ENCODE peak calls at places on chromosomes 12 and 14, in four cellular contexts. F, Y, O and Q are unnamed samples. For H3K4me1, the result is how much of the 10 kb centered on the place peaks cover.

GRCh38 chr14:59870277-59871165 is at the start of gene RTN1:
- DNase-seq in F (peak), Y (peak), O (peak), Q (peak)

GRCh38 chr12:89162704-89163261 is 189.5 kb downstream of the DUSP6 start:
- DNase-seq in F (peak), Y (peak), O (peak), Q (no peak)

GRCh38 chr12:132285991-132286681 is 43.3 kb downstream of the GALNT9 start:
- DNase-seq in F (peak), Y (peak), O (peak), Q (peak)

GRCh38 chr14:57865066-57865449 is 834 bp downstream of the SLC35F4 start:
- DNase-seq in F (no peak), Y (no peak), O (no peak), Q (peak)

GRCh38 chr12:12476836-12477531 is 85.7 kb downstream of the DUSP16 start:
- DNase-seq in F (no peak), Y (no peak), O (no peak), Q (no peak)

GRCh38 chr12:52271157-52271556 is 3.3 kb upstream of the KRT86 start:
- DNase-seq in F (no peak), Y (peak), O (peak), Q (no peak)

GRCh38 chr14:75202671-75203070 is 26.3 kb upstream of the TMED10 start:
- DNase-seq in F (no peak), Y (no peak), O (no peak), Q (no peak)

GRCh38 chr12:128792398-128792797 is 31.4 kb downstream of the SLC15A4 start:
- DNase-seq in F (no peak), Y (no peak), O (no peak), Q (peak)

GRCh38 chr14:97233319-97233980 is 436.3 kb downstream of the VRK1 start:
- DNase-seq in F (no peak), Y (no peak), O (no peak), Q (no peak)

GRCh38 chr14:49946320-49947141 is 53.6 kb downstream of the ARF6 start:
- DNase-seq in F (no peak), Y (peak), O (peak), Q (peak)

GRCh38 chr14:80576401-80576800 is 365.1 kb upstream of the DIO2 start:
- DNase-seq in F (no peak), Y (no peak), O (no peak), Q (no peak)

GRCh38 chr12:110111476-110112334 is 12.5 kb upstream of the IFT81 start:
- DNase-seq in F (no peak), Y (no peak), O (no peak), Q (no peak)

GRCh38 chr12:106901276-106901675 is 54.4 kb upstream of the TMEM263 start:
- DNase-seq in F (no peak), Y (no peak), O (peak), Q (no peak)

GRCh38 chr14:104872469-104873341 is 7.6 kb downstream of the CEP170B start:
- DNase-seq in F (no peak), Y (peak), O (peak), Q (no peak)

GRCh38 chr14:91899777-91900176 is 32.4 kb upstream of the TC2N start:
- DNase-seq in F (no peak), Y (no peak), O (no peak), Q (no peak)
- H3K4me1 ChIP-seq in F (half or more), Y (under half), O (under half), Q (under half)

GRCh38 chr12:45298721-45299120 is 82.8 kb downstream of the ANO6 start:
- DNase-seq in F (no peak), Y (no peak), O (no peak), Q (no peak)
- H3K4me1 ChIP-seq in F (under half), Y (under half), O (under half), Q (under half)

GRCh38 chr14:91878274-91878673 is 10.9 kb upstream of the TC2N start:
- DNase-seq in F (no peak), Y (no peak), O (no peak), Q (no peak)

GRCh38 chr14:91877376-91877775 is 10.0 kb upstream of the TC2N start:
- DNase-seq in F (no peak), Y (no peak), O (no peak), Q (no peak)

GRCh38 chr14:91876492-91876891 is 9.2 kb upstream of the TC2N start:
- DNase-seq in F (no peak), Y (no peak), O (no peak), Q (no peak)

GRCh38 chr14:91873476-91874265 is 6.3 kb upstream of the TC2N start:
- DNase-seq in F (no peak), Y (peak), O (peak), Q (no peak)

GRCh38 chr14:91875515-91876286 is 8.4 kb upstream of the TC2N start:
- DNase-seq in F (no peak), Y (no peak), O (no peak), Q (no peak)
- H3K4me1 ChIP-seq in F (under half), Y (under half), O (under half), Q (under half)

GRCh38 chr14:68689426-68689825 is 103.4 kb downstream of the ZFP36L1 start:
- DNase-seq in F (peak), Y (no peak), O (no peak), Q (no peak)
- H3K4me1 ChIP-seq in F (under half), Y (under half), O (under half), Q (under half)

GRCh38 chr12:114917953-114918352 is 234.0 kb upstream of the TBX3 start:
- DNase-seq in F (no peak), Y (no peak), O (no peak), Q (no peak)
- H3K4me1 ChIP-seq in F (under half), Y (under half), O (under half), Q (under half)

DNA sequence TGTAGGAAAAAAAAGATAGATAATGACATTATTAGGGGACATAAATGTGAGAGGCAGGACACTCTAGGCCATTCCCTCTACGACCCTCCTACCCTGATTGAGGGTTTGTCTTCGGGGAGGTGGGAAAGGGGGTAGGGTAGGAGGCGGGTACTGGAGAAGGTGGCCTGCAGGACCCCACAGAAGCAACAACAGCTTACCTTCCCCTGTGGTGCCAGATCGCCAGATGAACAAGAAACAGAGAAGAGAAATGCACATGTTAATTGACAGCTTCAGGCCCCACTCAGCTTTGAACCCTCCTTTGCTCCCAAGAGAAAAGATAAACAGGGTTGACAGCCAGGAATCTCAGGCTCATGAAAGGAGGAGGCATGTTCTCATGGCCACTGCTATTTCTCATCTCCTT is 4.8 kb downstream of the PHB2 start:
- DNase-seq in F (no peak), Y (no peak), O (no peak), Q (no peak)
- H3K4me1 ChIP-seq in F (under half), Y (under half), O (under half), Q (under half)

DNA sequence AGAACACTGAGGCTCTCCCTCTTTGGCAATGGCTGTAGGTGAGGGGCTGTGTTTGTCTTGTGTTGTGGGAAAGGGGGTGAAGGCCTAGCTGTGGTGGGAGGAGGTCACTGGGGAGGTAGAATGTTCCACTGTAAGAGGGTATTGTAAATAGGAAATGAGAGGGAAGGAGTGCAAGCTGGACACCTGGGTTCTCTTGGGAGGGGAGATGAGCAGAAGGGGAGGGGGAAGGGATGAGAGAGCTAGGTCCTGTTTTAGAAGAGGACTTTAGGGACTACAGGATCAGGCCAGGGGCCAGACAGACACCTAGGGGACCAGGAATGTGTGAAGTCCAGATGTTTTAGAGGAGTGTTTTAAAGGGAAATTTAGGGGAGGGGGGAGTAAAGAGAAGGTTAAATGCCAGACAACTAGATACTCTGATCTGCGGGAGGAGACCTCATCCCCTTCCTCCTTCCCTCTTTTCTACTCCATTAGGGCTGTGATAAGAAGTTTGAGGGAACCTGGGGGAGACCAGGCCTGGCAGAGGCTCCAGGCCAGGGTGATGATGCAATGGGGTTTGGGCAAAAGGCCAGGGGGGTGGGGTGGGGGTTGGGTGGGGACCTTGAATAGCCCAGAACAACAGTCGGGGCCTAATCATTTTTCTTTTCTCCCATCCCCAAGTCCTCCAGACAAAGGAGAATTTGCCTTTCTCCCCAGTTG is 2.0 kb downstream of the ITGA5 start:
- DNase-seq in F (no peak), Y (peak), O (no peak), Q (no peak)
- H3K4me1 ChIP-seq in F (under half), Y (under half), O (under half), Q (under half)

GRCh38 chr12:15701721-15702156 is 87.4 kb downstream of the EPS8 start:
- DNase-seq in F (no peak), Y (peak), O (peak), Q (no peak)

GRCh38 chr12:15698377-15698867 is 90.8 kb downstream of the EPS8 start:
- DNase-seq in F (peak), Y (peak), O (no peak), Q (no peak)

GRCh38 chr12:15699886-15700285 is 89.3 kb downstream of the EPS8 start:
- DNase-seq in F (no peak), Y (no peak), O (no peak), Q (no peak)

GRCh38 chr12:15700595-15700994 is 88.6 kb downstream of the EPS8 start:
- DNase-seq in F (no peak), Y (peak), O (peak), Q (no peak)

DNA sequence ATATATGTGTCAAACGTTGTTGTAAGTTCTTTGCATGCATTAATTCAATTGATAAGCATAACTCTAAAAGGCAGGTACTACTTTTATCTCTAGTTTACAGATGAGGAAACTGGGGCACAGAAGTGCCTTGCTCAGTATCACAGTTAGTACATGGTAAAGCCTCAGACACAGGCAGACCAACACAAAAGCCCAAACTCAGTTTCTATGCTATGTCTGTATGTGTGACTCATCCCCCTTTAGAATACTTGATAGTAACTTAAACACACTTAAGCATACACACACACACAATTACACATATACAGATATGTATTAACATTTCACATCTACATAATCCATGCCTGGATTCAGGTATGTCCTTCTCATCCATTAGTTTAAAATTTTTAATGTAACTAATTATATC is 88.0 kb downstream of the EPS8 start:
- DNase-seq in F (no peak), Y (peak), O (peak), Q (no peak)
- H3K4me1 ChIP-seq in F (half or more), Y (under half), O (under half), Q (under half)

GRCh38 chr12:91037301-91037700 is 20.5 kb downstream of the KERA start:
- DNase-seq in F (no peak), Y (no peak), O (peak), Q (no peak)
- H3K4me1 ChIP-seq in F (under half), Y (under half), O (under half), Q (under half)

GRCh38 chr12:23944067-23944466 is 5.4 kb downstream of the SOX5 start:
- DNase-seq in F (no peak), Y (no peak), O (no peak), Q (no peak)

GRCh38 chr12:23945249-23945648 is 4.2 kb downstream of the SOX5 start:
- DNase-seq in F (no peak), Y (no peak), O (no peak), Q (no peak)

GRCh38 chr12:23949212-23950010 is at the start of gene SOX5:
- DNase-seq in F (peak), Y (peak), O (peak), Q (peak)

GRCh38 chr12:23950011-23950774 is 723 bp upstream of the SOX5 start:
- DNase-seq in F (peak), Y (peak), O (peak), Q (peak)

GRCh38 chr12:23947395-23947794 is 2.1 kb downstream of the SOX5 start:
- DNase-seq in F (no peak), Y (no peak), O (no peak), Q (no peak)
- H3K4me1 ChIP-seq in F (under half), Y (under half), O (under half), Q (under half)